ENCODE peak calls at places on chromosome 1, in four cellular contexts. Z is left cardiac atrium, B is A172, I is HFF-Myc. C is an unnamed sample.

GRCh38 chr1:100028765-100029164 is 59.0 kb downstream of the SLC35A3 start:
- DNase-seq in I (no peak), Z (no peak), B (no peak), C (no peak)

GRCh38 chr1:6471969-6472368 is 6.0 kb upstream of the TNFRSF25 start:
- DNase-seq in B (no peak), I (no peak), Z (no peak), C (no peak)

GRCh38 chr1:75795703-75796193 is 934 bp upstream of the MSH4 start:
- DNase-seq in Z (no peak), B (no peak), I (no peak), C (no peak)

GRCh38 chr1:232597721-232598120 is 32.2 kb downstream of the SIPA1L2 start:
- DNase-seq in I (no peak), B (no peak), Z (no peak), C (no peak)

GRCh38 chr1:224495861-224496260 is 61.3 kb upstream of the WDR26 start:
- DNase-seq in B (no peak), I (no peak), Z (no peak), C (no peak)

GRCh38 chr1:27603320-27603961 is 503 bp downstream of the AHDC1 start:
- DNase-seq in Z (peak), B (no peak), I (no peak), C (no peak)

GRCh38 chr1:232578681-232579195 is 51.2 kb downstream of the SIPA1L2 start:
- DNase-seq in I (no peak), Z (no peak), B (no peak), C (no peak)

GRCh38 chr1:925532-926421 is 2.1 kb downstream of the SAMD11 start:
- DNase-seq in I (no peak), B (no peak), Z (peak), C (no peak)

GRCh38 chr1:150283260-150283659 is 906 bp downstream of the CIART start:
- DNase-seq in I (no peak), Z (no peak), B (no peak), C (no peak)

GRCh38 chr1:46086581-46086980 is 45.8 kb downstream of the PIK3R3 start:
- DNase-seq in B (no peak), I (no peak), Z (no peak), C (no peak)

GRCh38 chr1:201538618-201539551 is at the start of gene NAV1:
- DNase-seq in Z (peak), B (peak), I (no peak), C (peak)

GRCh38 chr1:23964790-23965740 is 5.4 kb downstream of the PNRC2 start:
- DNase-seq in I (no peak), B (no peak), Z (no peak), C (no peak)

GRCh38 chr1:201535046-201535777 is 3.7 kb upstream of the NAV1 start:
- DNase-seq in B (peak), Z (no peak), I (no peak), C (no peak)

GRCh38 chr1:38546630-38547029 is 312.9 kb downstream of the RRAGC start:
- DNase-seq in Z (no peak), B (no peak), I (no peak), C (no peak)

GRCh38 chr1:23614128-23614660 is 54.9 kb upstream of the ID3 start:
- DNase-seq in I (no peak), Z (no peak), B (no peak), C (no peak)

GRCh38 chr1:93976291-93976690 is 67.1 kb upstream of the GCLM start:
- DNase-seq in I (no peak), Z (no peak), B (no peak), C (no peak)

GRCh38 chr1:234842726-234843641 is 233.0 kb upstream of the IRF2BP2 start:
- DNase-seq in Z (peak), I (no peak), B (no peak), C (no peak)

GRCh38 chr1:168065511-168065910 is 71.2 kb downstream of the GPR161 start:
- DNase-seq in Z (no peak), I (no peak), B (no peak), C (no peak)

GRCh38 chr1:88375977-88376376 is 308.1 kb upstream of the PKN2 start:
- DNase-seq in Z (no peak), B (no peak), I (no peak), C (no peak)